ENCODE peak calls at places on chromosomes 2 and 18, in ten cellular contexts. I, Q, G, N, W, X, K, B, Z and O are unnamed samples.

GRCh38 chr18:10794771-10795170 is 268.9 kb downstream of the NAPG start:
- DNase-seq in I (no peak), Q (no peak), G (no peak), N (no peak), W (no peak), X (no peak), K (no peak), B (no peak), Z (no peak), O (no peak)

GRCh38 chr2:164826293-164827243 is 15.1 kb downstream of the COBLL1 start:
- DNase-seq in I (no peak), Q (no peak), G (peak; percentile 82), N (no peak), W (no peak), X (no peak), K (no peak), B (no peak), Z (peak; percentile 85), O (no peak)

GRCh38 chr2:136057023-136057801 is 60.7 kb downstream of the CXCR4 start:
- DNase-seq in I (no peak), Q (peak; percentile 19), G (no peak), N (no peak), W (no peak), X (peak; percentile 52), K (no peak), B (no peak), Z (no peak), O (no peak)

GRCh38 chr2:119377266-119377972 is 10.6 kb downstream of the DBI start:
- DNase-seq in I (no peak), Q (peak; percentile 94), G (no peak), N (no peak), W (no peak), X (no peak), K (no peak), B (no peak), Z (no peak), O (no peak)

GRCh38 chr18:46040747-46041104 is 31.3 kb downstream of the PSTPIP2 start:
- DNase-seq in I (no peak), Q (peak; percentile 12), G (no peak), N (no peak), W (no peak), X (no peak), K (no peak), B (no peak), Z (no peak), O (no peak)

GRCh38 chr2:72914226-72915075 is 2.9 kb upstream of the EMX1 start:
- DNase-seq in I (no peak), Q (no peak), G (no peak), N (no peak), W (no peak), X (no peak), K (no peak), B (no peak), Z (no peak), O (no peak)

GRCh38 chr2:239169311-239170048 is 231.3 kb downstream of the HDAC4 start:
- DNase-seq in I (no peak), Q (no peak), G (no peak), N (no peak), W (no peak), X (no peak), K (no peak), B (no peak), Z (no peak), O (no peak)

GRCh38 chr18:53426656-53427055 is 797.8 kb downstream of the MBD2 start:
- DNase-seq in I (no peak), Q (no peak), G (no peak), N (no peak), W (no peak), X (no peak), K (no peak), B (no peak), Z (no peak), O (no peak)

GRCh38 chr2:144332356-144333143 is 187.4 kb downstream of the ZEB2 start:
- DNase-seq in I (peak; percentile 70), Q (peak; percentile 92), G (peak; percentile 87), N (peak; percentile 85), W (peak; percentile 54), X (peak; percentile 88), K (peak; percentile 14), B (peak; percentile 73), Z (peak; percentile 73), O (peak; percentile 91)

GRCh38 chr18:2963048-2963447 is 49.9 kb downstream of the LPIN2 start:
- DNase-seq in I (no peak), Q (no peak), G (no peak), N (no peak), W (no peak), X (peak; percentile 52), K (no peak), B (no peak), Z (no peak), O (no peak)